ENCODE peak calls at places on chromosomes 12 and 14, in five cellular contexts. W is stimulated activated CD8-positive, alpha-beta memory T cell treated with anti-CD3 and anti-CD28 coated beads, Interleukin-15, amount 100 ng/mL, for 1 hour; E is A549; A is NK-92 treated with Interleukin-12 subunit alpha and Interleukin-12 subunit beta, amount 100 ng/mL, for 24 hours; B is EH. U is an unnamed sample.

GRCh38 chr12:56634242-56634836 is 4.2 kb upstream of the BAZ2A start:
- DNase-seq in W (no peak), A (no peak), B (peak), E (peak), U (peak)

GRCh38 chr12:57238854-57239554 is 9.5 kb downstream of the SHMT2 start:
- DNase-seq in W (peak), A (peak), B (peak), E (peak), U (peak)

GRCh38 chr14:90293766-90294471 is 37.6 kb downstream of the PSMC1 start:
- DNase-seq in B (no peak), E (no peak), A (no peak), W (no peak), U (no peak)

GRCh38 chr12:28096649-28097048 is 93.6 kb upstream of the CCDC91 start:
- DNase-seq in E (no peak), W (no peak), B (no peak), A (no peak), U (no peak)

GRCh38 chr12:12282761-12283160 is 15.9 kb upstream of the LRP6 start:
- DNase-seq in A (no peak), W (no peak), B (peak), E (no peak), U (no peak)

GRCh38 chr12:19447386-19447785 is 8.1 kb downstream of the AEBP2 start:
- DNase-seq in B (no peak), W (no peak), A (no peak), E (no peak), U (no peak)

GRCh38 chr12:8493084-8493483 is 20.2 kb upstream of the CLEC4D start:
- DNase-seq in E (no peak), B (no peak), W (peak), A (peak), U (no peak)

GRCh38 chr12:59046763-59047534 is 126.6 kb upstream of the LRIG3 start:
- DNase-seq in A (no peak), E (no peak), W (no peak), B (no peak), U (peak)

GRCh38 chr12:50999139-50999538 is 27.0 kb downstream of the SLC11A2 start:
- DNase-seq in E (no peak), B (no peak), A (no peak), W (no peak), U (no peak)

GRCh38 chr12:52184813-52185212 is 7.0 kb downstream of the KRT80 start:
- DNase-seq in A (no peak), E (no peak), W (no peak), B (peak), U (no peak)

GRCh38 chr12:129063600-129063999 is 210.3 kb downstream of the GLT1D1 start:
- DNase-seq in A (no peak), E (no peak), W (no peak), B (no peak), U (no peak)

GRCh38 chr14:82403972-82404371 is 870.3 kb upstream of the SEL1L start:
- DNase-seq in W (no peak), A (no peak), B (no peak), E (no peak), U (no peak)

GRCh38 chr14:59303216-59303615 is 114.7 kb downstream of the DAAM1 start:
- DNase-seq in B (peak), E (no peak), W (no peak), A (no peak), U (no peak)

GRCh38 chr12:5000204-5000603 is 43.5 kb upstream of the KCNA5 start:
- DNase-seq in B (no peak), W (no peak), E (no peak), A (no peak), U (no peak)

GRCh38 chr14:104860414-104860813 is 4.7 kb upstream of the CEP170B start:
- DNase-seq in W (no peak), A (no peak), E (no peak), B (no peak), U (no peak)

GRCh38 chr12:47837190-47838171 is 17.8 kb upstream of the HDAC7 start:
- DNase-seq in A (peak), W (no peak), B (peak), E (peak), U (peak)

GRCh38 chr14:35385042-35385839 is 19.3 kb downstream of the NFKBIA start:
- DNase-seq in B (peak), W (no peak), A (no peak), E (peak), U (peak)

GRCh38 chr14:34365309-34365915 is 96.6 kb downstream of the SPTSSA start:
- DNase-seq in B (no peak), A (no peak), W (no peak), E (no peak), U (no peak)

GRCh38 chr12:96445743-96446655 is 43.4 kb upstream of the CFAP54 start:
- DNase-seq in A (peak), W (peak), E (no peak), B (peak), U (no peak)

GRCh38 chr14:73209943-73210342 is 27.4 kb upstream of the PAPLN start:
- DNase-seq in B (peak), E (no peak), W (no peak), A (no peak), U (no peak)

GRCh38 chr14:100902792-100903191 is 730 bp downstream of the RTL1 start:
- DNase-seq in A (no peak), E (no peak), B (no peak), W (no peak), U (no peak)

GRCh38 chr12:52655251-52655650 is 3.2 kb upstream of the KRT2 start:
- DNase-seq in W (no peak), E (no peak), A (no peak), B (no peak), U (no peak)

GRCh38 chr12:81992461-81992860 is 233.3 kb upstream of the PPFIA2 start:
- DNase-seq in E (no peak), A (no peak), B (no peak), W (no peak), U (no peak)

GRCh38 chr14:81224222-81224621 is 3.5 kb upstream of the GTF2A1 start:
- DNase-seq in A (no peak), B (no peak), W (no peak), E (no peak), U (no peak)

GRCh38 chr14:23602181-23603095 is 23.8 kb upstream of the JPH4 start:
- DNase-seq in E (no peak), B (peak), A (no peak), W (no peak), U (no peak)

GRCh38 chr12:113214938-113215400 is 6.3 kb upstream of the TPCN1 start:
- DNase-seq in B (peak), W (no peak), E (peak), A (peak), U (no peak)

GRCh38 chr14:69611264-69612013 is at the start of gene SUSD6:
- DNase-seq in W (peak), A (peak), B (peak), E (peak), U (peak)

GRCh38 chr12:52877242-52877641 is 27.6 kb downstream of the KRT8 start:
- DNase-seq in A (no peak), W (no peak), E (no peak), B (no peak), U (no peak)

GRCh38 chr14:74444866-74445265 is 18.9 kb upstream of the SYNDIG1L start:
- DNase-seq in B (no peak), E (no peak), W (no peak), A (no peak), U (no peak)

GRCh38 chr14:98501335-98501734 is 770.7 kb downstream of the BCL11B start:
- DNase-seq in E (no peak), W (no peak), A (no peak), B (no peak), U (no peak)

GRCh38 chr14:89794096-89794495 is 160.4 kb downstream of the EFCAB11 start:
- DNase-seq in W (no peak), B (no peak), E (no peak), A (no peak), U (no peak)

GRCh38 chr12:80679346-80680131 is 27.9 kb upstream of the MYF6 start:
- DNase-seq in B (no peak), A (no peak), W (no peak), E (no peak), U (no peak)

GRCh38 chr12:12684375-12685106 is 11.4 kb downstream of the GPR19 start:
- DNase-seq in E (no peak), A (no peak), B (peak), W (no peak), U (no peak)

GRCh38 chr14:102182190-102182589 is 42.5 kb downstream of the WDR20 start:
- DNase-seq in W (no peak), E (no peak), B (peak), A (no peak), U (no peak)

GRCh38 chr14:39107624-39108023 is 4.6 kb upstream of the SEC23A start:
- DNase-seq in A (no peak), W (no peak), E (peak), B (peak), U (no peak)

GRCh38 chr12:65657635-65658034 is 166.6 kb upstream of the HMGA2 start:
- DNase-seq in B (no peak), W (no peak), A (no peak), E (no peak), U (no peak)

U was measured in prostate gland.